ENCODE peak calls at places on chromosomes 11 and 22, in four cellular contexts. B is neural crest cell, E is Caco-2, P is MM.1S. K is an unnamed sample.

GRCh38 chr22:44023404-44024287 is 456 bp upstream of the PARVB start:
- DNase-seq in B (peak; percentile 28), P (peak; percentile 54), E (peak; percentile 52), K (peak; percentile 58)

GRCh38 chr11:102580185-102580951 is 44.8 kb downstream of the MMP20 start:
- DNase-seq in B (no peak), E (no peak), P (no peak), K (no peak)

GRCh38 chr11:118530683-118531596 is at the start of gene TMEM25:
- DNase-seq in B (peak; percentile 57), E (peak; percentile 89), P (peak; percentile 12), K (peak; percentile 63)

GRCh38 chr22:50014655-50015401 is 2.3 kb upstream of the IL17REL start:
- DNase-seq in P (no peak), E (no peak), B (no peak), K (no peak)

GRCh38 chr11:74678591-74679512 is 52.4 kb downstream of the CHRDL2 start:
- DNase-seq in P (no peak), E (peak; percentile 22), B (no peak), K (no peak)

GRCh38 chr22:46098525-46099475 is 51.5 kb upstream of the PPARA start:
- DNase-seq in E (no peak), B (no peak), P (no peak), K (no peak)

GRCh38 chr11:83725718-83726117 is 439.6 kb upstream of the CCDC90B start:
- DNase-seq in E (no peak), B (no peak), P (no peak), K (no peak)

GRCh38 chr22:50531546-50532352 is 1.9 kb upstream of the TYMP start:
- DNase-seq in B (peak; percentile 35), P (no peak), E (peak; percentile 69), K (peak; percentile 84)

GRCh38 chr11:26943636-26944035 is 50.3 kb upstream of the FIBIN start:
- DNase-seq in B (no peak), P (no peak), E (no peak), K (no peak)

GRCh38 chr22:46748948-46749681 is 11.1 kb upstream of the CERK start:
- DNase-seq in P (no peak), B (no peak), E (no peak), K (peak; percentile 43)

GRCh38 chr11:95095858-95096587 is 6.4 kb downstream of the ENDOD1 start:
- DNase-seq in B (no peak), E (no peak), P (peak; percentile 55), K (no peak)

GRCh38 chr11:10302744-10303557 is 1.9 kb upstream of the ADM start:
- DNase-seq in B (peak; percentile 37), E (peak; percentile 83), P (peak; percentile 85), K (peak; percentile 66)

GRCh38 chr11:1878134-1879031 is 13.3 kb downstream of the PRR33 start:
- DNase-seq in P (no peak), B (no peak), E (peak; percentile 30), K (no peak)

GRCh38 chr11:102599642-102600261 is 25.4 kb downstream of the MMP20 start:
- DNase-seq in P (no peak), B (no peak), E (peak; percentile 72), K (peak; percentile 48)

GRCh38 chr11:65434667-65435179 is 12.1 kb downstream of the NEAT1 start:
- DNase-seq in B (no peak), P (no peak), E (no peak), K (no peak)

GRCh38 chr11:75107187-75107586 is 10.5 kb upstream of the OR2AT4 start:
- DNase-seq in P (no peak), B (no peak), E (no peak), K (no peak)

GRCh38 chr11:11937433-11937832 is 71.0 kb downstream of the DKK3 start:
- DNase-seq in E (no peak), P (no peak), B (no peak), K (no peak)

GRCh38 chr11:35553831-35554230 is 28.4 kb upstream of the PAMR1 start:
- DNase-seq in E (no peak), B (no peak), P (no peak), K (no peak)

GRCh38 chr11:97977726-97978125 is 1043.0 kb upstream of the CNTN5 start:
- DNase-seq in P (no peak), B (no peak), E (no peak), K (no peak)

GRCh38 chr11:122440783-122441701 is 214.5 kb upstream of the UBASH3B start:
- DNase-seq in P (no peak), B (peak; percentile 18), E (no peak), K (no peak)

GRCh38 chr22:46994265-46994664 is 231.8 kb downstream of the TBC1D22A start:
- DNase-seq in E (no peak), P (no peak), B (no peak), K (no peak)

GRCh38 chr11:123391646-123392348 is 38.3 kb upstream of the GRAMD1B start:
- DNase-seq in P (no peak), E (no peak), B (no peak), K (no peak)

GRCh38 chr11:118437736-118438125 is 1.4 kb downstream of the KMT2A start:
- DNase-seq in E (no peak), P (no peak), B (peak; percentile 9), K (peak; percentile 44)

GRCh38 chr11:69286358-69287327 is 7.3 kb upstream of the MYEOV start:
- DNase-seq in B (no peak), P (no peak), E (no peak), K (no peak)

GRCh38 chr22:24952837-24953293 is 349 bp downstream of the KIAA1671 start:
- DNase-seq in E (peak; percentile 80), P (no peak), B (peak; percentile 44), K (peak; percentile 76)

GRCh38 chr22:26785942-26786341 is 128.6 kb downstream of the MIAT start:
- DNase-seq in P (peak; percentile 84), E (no peak), B (no peak), K (no peak)

GRCh38 chr11:126561327-126561893 is 205.9 kb downstream of the ST3GAL4 start:
- DNase-seq in E (peak; percentile 67), P (peak; percentile 73), B (peak; percentile 77), K (peak; percentile 32)

GRCh38 chr11:10385696-10386095 is 69.4 kb upstream of the AMPD3 start:
- DNase-seq in E (no peak), P (no peak), B (no peak), K (no peak)

GRCh38 chr22:46653596-46653995 is 33.4 kb downstream of the GRAMD4 start:
- DNase-seq in B (no peak), E (no peak), P (no peak), K (no peak)

GRCh38 chr11:78841451-78842060 is 266.9 kb upstream of the NARS2 start:
- DNase-seq in B (no peak), E (no peak), P (no peak), K (no peak)

GRCh38 chr22:17772249-17772962 is 1.9 kb downstream of the BID start:
- DNase-seq in B (no peak), E (no peak), P (no peak), K (peak; percentile 61)

GRCh38 chr11:95556342-95557151 is 233.0 kb downstream of the FAM76B start:
- DNase-seq in P (peak; percentile 71), B (no peak), E (no peak), K (no peak)

GRCh38 chr11:32374261-32374711 is 61.1 kb downstream of the WT1 start:
- DNase-seq in E (peak; percentile 66), B (peak; percentile 25), P (peak; percentile 75), K (peak; percentile 25)
- TF ChIP-seq CTCF in E (peak; percentile 53), B (peak; percentile 64), P (peak; percentile 80), K (peak; percentile 39)

GRCh38 chr11:89498845-89499448 is 7.8 kb upstream of the NOX4 start:
- DNase-seq in P (no peak), B (no peak), E (no peak), K (peak; percentile 6)
- TF ChIP-seq CTCF in P (peak; percentile 23), B (peak; percentile 32), E (peak; percentile 86), K (peak; percentile 51)

DNA sequence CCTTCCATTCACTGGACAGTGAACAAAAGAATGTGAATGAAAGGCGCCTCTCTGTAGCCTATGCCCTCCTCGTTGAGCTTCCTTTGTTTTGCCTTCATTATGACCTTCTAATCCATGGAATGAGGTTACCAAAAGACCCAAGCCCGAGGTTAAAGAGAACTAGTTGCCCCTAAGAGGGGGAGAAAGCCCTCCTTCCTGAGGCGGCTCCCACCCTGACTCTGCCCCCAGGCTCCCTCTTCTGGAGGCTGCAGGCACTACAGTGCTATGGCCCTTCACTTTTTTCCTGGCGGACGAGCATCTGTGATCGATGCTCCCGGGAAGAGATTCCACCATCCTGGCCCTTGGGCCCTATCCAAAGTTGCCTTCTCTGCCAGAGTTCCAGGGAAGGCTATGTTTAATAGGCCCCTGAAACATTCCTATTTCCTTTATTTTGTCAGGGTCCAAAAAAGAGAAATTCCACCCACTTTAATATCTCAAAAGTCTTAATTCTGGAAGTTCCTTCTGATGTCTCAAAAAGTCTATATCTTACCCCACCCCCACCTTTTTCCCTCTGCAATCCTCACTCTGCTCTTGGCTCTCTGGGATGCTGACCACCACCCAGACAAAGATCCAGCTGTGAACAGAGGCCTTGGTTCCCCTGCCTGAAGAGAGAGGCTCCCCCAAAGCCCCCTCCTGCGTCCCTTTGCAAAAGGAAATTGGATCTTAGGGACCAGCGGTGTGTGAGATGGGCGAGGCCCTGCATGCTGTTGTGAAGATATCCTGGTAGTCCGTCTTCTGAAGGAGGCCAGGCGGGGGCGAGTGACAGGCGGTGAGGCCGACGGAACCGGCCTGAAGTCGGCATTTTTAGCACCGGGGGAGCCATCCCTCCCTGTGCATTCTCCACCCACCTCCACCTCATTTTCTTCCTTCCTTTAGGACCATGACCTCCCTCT is 147.1 kb downstream of the FEZ1 start:
- DNase-seq in B (peak; percentile 95), E (peak; percentile 72), P (peak; percentile 25), K (peak; percentile 60)
- TF ChIP-seq CTCF in B (peak; percentile 91), E (peak; percentile 98), P (peak; percentile 90), K (peak; percentile 77)

DNA sequence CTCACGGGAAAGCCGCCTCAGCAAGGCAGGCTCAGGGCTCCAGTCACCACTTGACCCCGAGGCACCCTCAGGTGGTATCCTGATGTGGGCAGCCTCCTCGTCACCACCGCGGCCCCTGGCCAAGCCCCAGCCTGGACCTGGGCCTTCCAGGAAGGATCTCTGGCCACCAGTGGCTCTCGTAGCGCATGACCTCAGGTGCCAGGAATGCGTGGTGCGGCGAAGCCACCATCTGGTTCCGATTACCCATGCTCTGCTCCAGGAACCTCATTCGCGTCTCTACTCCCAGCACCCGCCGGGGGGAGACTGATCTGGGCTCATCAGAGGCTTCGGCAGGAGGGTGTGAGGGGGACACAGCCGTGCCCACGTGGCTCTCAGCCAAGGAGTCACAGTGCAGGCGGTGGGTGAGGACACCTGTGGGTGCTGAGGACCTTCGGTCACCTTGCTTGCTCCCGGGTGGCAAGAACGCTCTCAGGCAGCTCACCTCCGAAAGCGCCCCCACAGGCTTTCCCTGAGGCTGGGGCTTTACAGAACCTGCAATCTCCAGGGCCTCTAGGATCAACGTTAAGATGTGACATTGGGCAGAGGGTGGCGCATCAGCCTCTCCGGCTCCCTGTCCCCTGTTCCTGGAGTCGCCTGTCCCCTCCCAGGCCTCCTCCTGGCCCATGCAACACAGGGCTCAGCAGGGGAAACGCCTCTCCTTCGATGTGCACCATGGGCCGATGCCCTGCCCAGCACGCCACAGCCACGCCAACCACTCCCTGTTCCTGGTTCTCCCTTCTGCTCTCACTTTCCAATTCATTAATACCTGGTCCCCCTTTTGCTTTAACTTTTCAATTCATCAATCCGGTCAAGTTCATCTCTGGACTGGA is 39.0 kb downstream of the TBX1 start:
- DNase-seq in P (no peak), E (no peak), B (no peak), K (no peak)
- TF ChIP-seq CTCF in P (no peak), E (no peak), B (no peak), K (no peak)

K was measured in Calu3.